ENCODE peak calls at places on chromosomes 16 and 17, in four cellular contexts. T is A549, N is GM12878, B is HepG2. C is an unnamed sample.

GRCh38 chr17:75574404-75575093 is 13.1 kb upstream of the MYO15B start:
- DNase-seq in T (no peak), N (no peak), B (no peak), C (no peak)

GRCh38 chr17:10171581-10171981 is 26.8 kb downstream of the GAS7 start:
- DNase-seq in T (no peak), N (no peak), B (no peak), C (no peak)

GRCh38 chr17:59464246-59464645 is 101.2 kb upstream of the DHX40 start:
- DNase-seq in T (no peak), N (no peak), B (no peak), C (no peak)

GRCh38 chr16:71327720-71328119 is 30.8 kb upstream of the CALB2 start:
- DNase-seq in T (no peak), N (no peak), B (no peak), C (no peak)

GRCh38 chr16:47045023-47045422 is 71.5 kb upstream of the DNAJA2 start:
- DNase-seq in T (no peak), N (no peak), B (no peak), C (no peak)

GRCh38 chr16:87955302-87956168 is 4.3 kb downstream of the BANP start:
- DNase-seq in T (no peak), N (no peak), B (no peak), C (no peak)

GRCh38 chr17:58532555-58532951 is 18.1 kb upstream of the MTMR4 start:
- DNase-seq in T (no peak), N (no peak), B (no peak), C (peak)

GRCh38 chr17:56045907-56046306 is 107.4 kb upstream of the ANKFN1 start:
- DNase-seq in T (no peak), N (no peak), B (no peak), C (no peak)

GRCh38 chr17:3762922-3763776 is 37.8 kb downstream of the ITGAE start:
- DNase-seq in T (no peak), N (peak), B (no peak), C (no peak)

GRCh38 chr16:65737831-65738230 is 616.0 kb upstream of the CDH11 start:
- DNase-seq in T (no peak), N (no peak), B (no peak), C (no peak)

GRCh38 chr16:10946308-10946707 is 1.9 kb downstream of the CLEC16A start:
- DNase-seq in T (no peak), N (no peak), B (no peak), C (no peak)

GRCh38 chr16:25868041-25868600 is 176.4 kb downstream of the HS3ST4 start:
- DNase-seq in T (no peak), N (no peak), B (no peak), C (no peak)

GRCh38 chr16:56163938-56164337 is 27.4 kb upstream of the GNAO1 start:
- DNase-seq in T (no peak), N (peak), B (no peak), C (no peak)

GRCh38 chr17:43803758-43804157 is 23.5 kb downstream of the CFAP97D1 start:
- DNase-seq in T (no peak), N (no peak), B (peak), C (no peak)

GRCh38 chr16:8878523-8878911 is 3.6 kb upstream of the LITAFD start:
- DNase-seq in T (peak), N (no peak), B (no peak), C (no peak)

GRCh38 chr16:55471448-55472097 is 7.4 kb upstream of the MMP2 start:
- DNase-seq in T (peak), N (no peak), B (no peak), C (no peak)

GRCh38 chr17:77909816-77910215 is 48.7 kb upstream of the TNRC6C start:
- DNase-seq in T (no peak), N (no peak), B (no peak), C (no peak)

GRCh38 chr17:36778458-36778857 is 158.8 kb upstream of the LHX1 start:
- DNase-seq in T (no peak), N (no peak), B (peak), C (no peak)

GRCh38 chr16:56944954-56945839 is 13.3 kb downstream of the HERPUD1 start:
- DNase-seq in T (no peak), N (peak), B (no peak), C (no peak)

GRCh38 chr16:69839240-69839688 is 77.1 kb downstream of the WWP2 start:
- DNase-seq in T (no peak), N (no peak), B (peak), C (no peak)

GRCh38 chr17:36869441-36869840 is 67.8 kb upstream of the LHX1 start:
- DNase-seq in T (no peak), N (no peak), B (no peak), C (no peak)

GRCh38 chr16:86931410-86931941 is 353.1 kb downstream of the FOXL1 start:
- DNase-seq in T (no peak), N (no peak), B (no peak), C (no peak)

GRCh38 chr16:23245268-23245667 is 56.8 kb upstream of the SCNN1B start:
- DNase-seq in T (no peak), N (no peak), B (no peak), C (no peak)

GRCh38 chr17:8359769-8360168 is 16.7 kb downstream of the KRABD2 start:
- DNase-seq in T (no peak), N (no peak), B (no peak), C (no peak)

GRCh38 chr17:42288985-42289862 is 926 bp downstream of the STAT5A start:
- DNase-seq in T (no peak), N (no peak), B (no peak), C (no peak)

GRCh38 chr16:88957887-88958577 is 19.0 kb downstream of the CBFA2T3 start:
- DNase-seq in T (no peak), N (no peak), B (no peak), C (no peak)

GRCh38 chr17:50787106-50787505 is 19.8 kb upstream of the ANKRD40CL start:
- DNase-seq in T (no peak), N (no peak), B (no peak), C (no peak)

GRCh38 chr16:27195941-27196595 is 7.3 kb upstream of the KDM8 start:
- DNase-seq in T (no peak), N (no peak), B (no peak), C (no peak)

GRCh38 chr17:46190763-46191162 is 2.5 kb downstream of the KANSL1 start:
- DNase-seq in T (no peak), N (no peak), B (no peak), C (no peak)

GRCh38 chr17:50822550-50822949 is 12.8 kb upstream of the WFIKKN2 start:
- DNase-seq in T (no peak), N (no peak), B (no peak), C (no peak)

GRCh38 chr17:59427425-59427921 is 96.0 kb downstream of the YPEL2 start:
- DNase-seq in T (peak), N (no peak), B (no peak), C (no peak)

GRCh38 chr17:64787255-64787920 is 125.3 kb upstream of the SMURF2 start:
- DNase-seq in T (no peak), N (no peak), B (peak), C (no peak)

GRCh38 chr17:64045176-64045575 is 24.7 kb upstream of the ICAM2 start:
- DNase-seq in T (no peak), N (no peak), B (no peak), C (no peak)

GRCh38 chr17:64767269-64767997 is 105.3 kb upstream of the SMURF2 start:
- DNase-seq in T (no peak), N (no peak), B (no peak), C (no peak)

GRCh38 chr16:23132921-23133532 is 16.2 kb downstream of the USP31 start:
- DNase-seq in T (no peak), N (no peak), B (no peak), C (no peak)

DNA sequence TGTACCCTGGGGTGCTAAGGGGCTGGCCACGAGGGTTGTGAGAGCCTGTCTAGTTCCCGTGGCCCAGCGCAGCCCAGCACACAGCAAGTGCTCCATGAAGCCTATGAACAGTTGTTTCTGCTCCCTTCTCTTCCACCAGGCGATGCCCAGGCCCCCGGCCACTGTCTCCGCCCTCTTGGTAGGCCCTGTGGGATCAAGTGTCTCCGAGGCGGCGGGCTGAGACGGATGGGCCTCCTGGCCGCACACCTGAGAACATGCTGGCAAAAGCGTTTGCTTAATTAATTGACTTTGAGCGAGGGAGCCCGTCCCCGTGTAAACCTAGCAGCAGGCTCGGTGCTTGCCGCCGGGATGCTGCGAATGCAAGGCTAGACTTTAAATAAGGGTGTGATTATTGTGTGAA is 129.7 kb upstream of the GSE1 start:
- DNase-seq in T (no peak), N (no peak), B (no peak), C (no peak)
- TF ChIP-seq PBX3 in T (no peak), N (no peak), B (no peak), C (no peak)

DNA sequence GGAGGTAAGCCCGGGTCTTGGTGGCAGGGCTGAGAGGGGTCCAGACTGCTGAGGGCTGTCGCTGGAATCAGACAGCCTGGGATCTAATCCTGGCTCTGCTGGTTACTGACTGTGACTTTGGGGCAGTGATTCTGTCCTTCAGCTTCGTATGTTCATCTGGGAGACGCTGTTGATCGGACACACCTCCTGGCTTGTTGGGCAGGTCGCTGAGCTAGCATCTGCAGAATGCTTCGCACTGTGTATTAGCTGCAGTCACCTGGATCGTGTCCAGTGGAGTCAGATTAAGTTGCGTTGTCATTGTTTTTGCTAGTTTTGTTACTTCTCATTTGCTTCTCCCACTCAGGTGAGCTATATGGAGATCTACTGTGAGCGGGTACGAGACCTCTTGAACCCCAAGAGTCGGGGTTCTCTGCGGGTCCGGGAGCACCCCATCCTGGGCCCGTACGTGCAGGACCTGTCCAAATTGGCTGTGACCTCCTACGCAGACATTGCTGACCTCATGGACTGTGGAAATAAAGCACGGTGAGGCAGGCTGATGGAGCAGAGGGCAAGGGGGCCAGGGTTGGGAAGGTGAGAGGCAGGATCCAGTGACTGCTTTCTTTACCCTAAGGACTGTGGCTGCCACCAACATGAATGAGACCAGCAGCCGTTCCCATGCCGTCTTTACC is 4.5 kb downstream of the KIF1C start:
- DNase-seq in T (no peak), N (no peak), B (no peak), C (no peak)
- TF ChIP-seq PBX3 in T (no peak), N (no peak), B (no peak), C (no peak)

GRCh38 chr17:38873646-38874380 is 4.0 kb downstream of the LASP1 start:
- DNase-seq in T (peak), N (no peak), B (no peak), C (no peak)
- TF ChIP-seq PBX3 in T (no peak), N (no peak), B (no peak), C (no peak)

GRCh38 chr17:70168044-70168978 is 1.0 kb upstream of the KCNJ2 start:
- DNase-seq in T (peak), N (no peak), B (no peak), C (peak)

GRCh38 chr17:70165383-70165782 is 3.9 kb upstream of the KCNJ2 start:
- DNase-seq in T (no peak), N (no peak), B (no peak), C (no peak)

GRCh38 chr17:70168979-70169706 is at the start of gene KCNJ2:
- DNase-seq in T (peak), N (no peak), B (peak), C (peak)

GRCh38 chr17:70169707-70170597 is 620 bp downstream of the KCNJ2 start:
- DNase-seq in T (no peak), N (no peak), B (no peak), C (no peak)

GRCh38 chr17:70166571-70166970 is 2.8 kb upstream of the KCNJ2 start:
- DNase-seq in T (no peak), N (no peak), B (no peak), C (no peak)
- TF ChIP-seq PBX3 in T (no peak), N (no peak), B (no peak), C (no peak)

GRCh38 chr17:80969030-80969673 is 22.5 kb upstream of the CHMP6 start:
- DNase-seq in T (no peak), N (no peak), B (no peak), C (peak)

GRCh38 chr17:80968602-80969029 is 23.0 kb upstream of the CHMP6 start:
- DNase-seq in T (no peak), N (no peak), B (no peak), C (peak)

GRCh38 chr17:80965606-80966005 is 26.0 kb upstream of the CHMP6 start:
- DNase-seq in T (no peak), N (no peak), B (no peak), C (no peak)

GRCh38 chr17:80969674-80970043 is 22.0 kb upstream of the CHMP6 start:
- DNase-seq in T (no peak), N (no peak), B (no peak), C (no peak)

GRCh38 chr17:80967404-80967872 is 24.2 kb upstream of the CHMP6 start:
- DNase-seq in T (no peak), N (no peak), B (no peak), C (no peak)
- TF ChIP-seq PBX3 in T (no peak), N (no peak), B (no peak), C (no peak)

GRCh38 chr16:82748026-82748425 is 121.3 kb downstream of the CDH13 start:
- DNase-seq in T (no peak), N (no peak), B (no peak), C (no peak)
- TF ChIP-seq PBX3 in T (no peak), N (no peak), B (no peak), C (peak)

DNA sequence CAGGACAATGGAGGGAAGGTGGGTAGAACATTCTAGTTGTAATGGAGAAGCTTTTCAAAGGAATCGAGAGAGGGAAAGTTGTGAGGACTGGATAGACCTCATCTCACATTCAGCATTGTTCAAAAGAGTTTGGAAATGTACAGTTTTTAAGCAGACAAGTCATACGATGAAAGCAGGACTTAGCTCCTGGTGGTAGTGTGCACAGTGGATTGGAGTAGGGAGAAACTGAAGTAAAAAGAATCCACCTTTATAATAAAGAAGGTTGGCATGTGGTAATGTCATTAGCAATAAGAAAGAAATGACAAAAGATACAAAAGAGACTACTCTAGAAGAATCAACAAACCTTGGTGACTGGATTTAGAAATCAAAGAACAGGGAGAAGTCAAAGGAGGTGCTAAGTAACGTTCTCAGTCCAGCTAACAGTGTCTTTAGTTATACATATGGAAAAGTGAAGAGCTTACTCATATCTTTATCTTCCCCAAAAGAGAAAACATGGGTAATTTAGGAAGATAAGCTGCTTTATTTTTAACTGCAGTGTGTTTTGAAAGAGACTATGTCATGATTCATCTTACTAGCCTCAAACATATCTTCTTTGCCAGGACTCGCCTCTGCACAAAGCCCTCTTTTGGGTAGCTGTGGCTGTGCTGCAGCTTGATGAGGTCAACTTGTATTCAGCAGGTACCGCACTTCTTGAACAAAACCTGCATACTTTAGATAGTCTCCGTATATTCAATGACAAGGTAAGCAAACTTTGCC is 18.7 kb upstream of the EVI2A start:
- DNase-seq in T (no peak), N (no peak), B (no peak), C (no peak)
- TF ChIP-seq PBX3 in T (no peak), N (no peak), B (no peak), C (peak)

DNA sequence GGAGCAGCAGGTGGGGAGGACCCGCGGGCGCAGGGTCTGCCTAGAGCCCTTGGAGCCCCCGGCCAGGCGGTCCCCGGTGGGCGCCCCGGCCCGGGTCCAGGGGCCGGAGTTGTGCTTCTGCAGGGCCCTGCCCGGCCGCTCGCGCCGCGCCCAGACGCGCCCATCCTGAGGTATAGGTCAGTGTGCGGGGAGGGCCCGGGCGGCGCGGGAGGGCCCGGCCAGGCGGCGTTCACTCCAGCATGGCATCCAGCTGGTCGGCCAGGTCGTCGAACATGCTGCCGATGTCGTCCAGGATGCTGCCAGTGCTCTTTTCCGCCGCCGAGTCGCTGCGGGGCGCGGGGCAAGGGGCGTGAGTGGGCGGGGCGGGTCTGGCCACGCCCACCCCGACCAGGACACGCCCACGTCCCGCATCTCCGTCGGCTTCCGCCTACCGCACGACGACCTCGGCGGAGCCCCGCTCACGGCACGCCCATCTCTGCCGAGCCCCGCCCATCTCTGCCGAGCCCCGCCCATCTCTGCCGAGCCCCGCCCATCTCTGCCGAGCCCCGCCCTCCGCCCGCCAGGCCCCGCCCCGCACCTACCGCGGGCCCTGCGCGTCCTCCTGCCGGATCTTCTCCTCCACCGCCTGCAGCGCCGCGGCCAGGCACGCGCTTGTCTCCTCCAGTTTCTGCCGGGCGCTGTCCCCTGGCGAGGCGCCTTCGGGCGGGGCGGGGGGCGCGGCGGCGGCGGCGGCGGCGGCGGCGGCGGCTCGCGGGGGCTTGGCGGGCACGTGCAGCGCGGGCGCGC is 17.9 kb downstream of the CASKIN1 start:
- DNase-seq in T (peak), N (no peak), B (no peak), C (peak)
- TF ChIP-seq PBX3 in T (no peak), N (no peak), B (no peak), C (no peak)

DNA sequence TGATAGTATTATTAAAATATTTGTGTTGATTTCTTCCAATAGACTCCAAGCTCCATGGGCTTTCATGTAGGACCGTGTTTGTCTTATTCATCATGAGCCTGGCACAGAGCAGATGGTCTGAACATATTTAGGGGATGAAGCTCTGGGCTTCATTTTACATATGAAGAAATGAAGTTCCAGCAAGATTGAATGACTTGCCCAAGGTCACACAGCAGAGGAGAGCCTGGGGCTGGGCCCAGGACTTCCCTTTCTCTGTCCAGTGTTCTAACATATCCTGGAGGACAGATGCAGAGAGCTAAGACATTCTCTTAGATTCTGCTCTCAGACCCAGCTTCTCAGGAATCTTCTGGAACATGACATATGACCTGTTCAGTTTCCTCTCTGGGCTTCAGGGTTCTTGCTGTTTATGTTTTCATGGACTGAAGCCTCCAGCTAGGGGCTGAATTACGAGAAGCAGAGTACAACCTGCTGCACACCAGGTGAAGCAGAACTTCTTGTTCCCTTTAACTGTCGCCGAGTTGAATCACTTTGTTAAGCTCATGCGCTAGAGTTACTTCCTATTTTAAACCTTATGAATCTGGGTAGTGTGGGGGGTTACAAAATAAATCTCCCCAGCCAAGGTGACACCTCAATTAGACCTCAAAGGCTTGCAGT is 53.6 kb downstream of the GPRC5B start:
- DNase-seq in T (no peak), N (no peak), B (no peak), C (no peak)
- TF ChIP-seq PBX3 in T (no peak), N (no peak), B (no peak), C (no peak)

DNA sequence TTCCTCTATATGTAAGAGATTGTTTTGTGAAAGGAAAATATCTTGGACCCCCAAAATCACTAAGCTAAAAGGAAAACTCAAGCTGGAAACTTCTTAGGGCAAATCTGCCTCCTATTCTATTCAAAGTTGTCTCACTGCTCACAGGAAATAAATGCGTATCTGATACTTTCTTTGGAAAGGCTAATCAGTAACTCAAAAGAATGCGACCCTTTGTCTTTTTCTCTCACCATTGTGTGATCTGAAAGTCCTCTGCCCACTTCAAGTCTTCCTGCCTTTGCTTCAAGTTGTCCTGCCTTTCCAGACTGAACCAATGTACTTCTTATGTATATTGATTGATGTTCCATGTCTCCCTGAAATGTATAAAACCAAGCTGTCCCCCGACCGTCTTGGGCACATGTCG is 157.3 kb downstream of the KIF2B start:
- DNase-seq in T (no peak), N (no peak), B (no peak), C (no peak)
- TF ChIP-seq PBX3 in T (no peak), N (no peak), B (no peak), C (no peak)